ENCODE peak calls at places on chromosomes 4 and X, in nine cellular contexts. S is NCI-H2171 treated with DMSO at 0.1 percent for 48 hours; U is activated CD8-positive, alpha-beta memory T cell treated with anti-CD3 and anti-CD28 coated beads, Interleukin-2, amount 10 ng/mL, durations not matched to agents 7 days and 5 days; J is HT1080; H is colonic mucosa; C is stimulated activated CD4-positive, alpha-beta T cell treated with anti-CD3 and anti-CD28 coated beads, Interleukin-15, amount 100 ng/mL, for 1 hour; E is stimulated activated naive CD8-positive, alpha-beta T cell treated with anti-CD3 and anti-CD28 coated beads, Interleukin-15, Interleukin-2, amounts not matched to agents 100 U/mL and 50 U/mL, for 24 hours; I is CD8-positive, alpha-beta memory T cell; A is stromal cell of bone marrow. X is an unnamed sample.

GRCh38 chr4:38322709-38323108 is 341.3 kb upstream of the KLF3 start:
- DNase-seq in C (no peak), S (peak), E (no peak), I (no peak), H (no peak), A (peak), J (peak), U (no peak), X (no peak)

GRCh38 chrX:119062750-119063374 is 9.9 kb upstream of the CT47C1 start:
- DNase-seq in S (no peak), U (no peak), J (peak), E (no peak), C (no peak), H (no peak), I (no peak), A (no peak), X (peak)

GRCh38 chr4:183011213-183011907 is 87.7 kb upstream of the WWC2 start:
- DNase-seq in U (no peak), I (no peak), H (no peak), A (no peak), C (no peak), J (peak), S (no peak), E (no peak), X (no peak)

GRCh38 chr4:166723532-166724140 is 510.7 kb downstream of the SPOCK3 start:
- DNase-seq in U (no peak), A (no peak), H (no peak), E (no peak), S (no peak), C (no peak), I (no peak), J (no peak), X (no peak)

GRCh38 chr4:104971458-104971857 is 175.2 kb upstream of the TET2 start:
- DNase-seq in A (no peak), H (no peak), I (no peak), E (no peak), C (no peak), U (no peak), J (peak), S (no peak), X (no peak)

GRCh38 chrX:148382983-148383382 is 117.4 kb upstream of the AFF2 start:
- DNase-seq in C (no peak), E (no peak), J (no peak), U (no peak), I (no peak), H (no peak), A (no peak), S (no peak), X (peak)

GRCh38 chr4:13990596-13991589 is 363.4 kb upstream of the BOD1L1 start:
- DNase-seq in S (no peak), I (no peak), A (peak), H (no peak), J (no peak), U (no peak), C (no peak), E (no peak), X (no peak)

GRCh38 chr4:22478426-22478825 is 37.4 kb downstream of the ADGRA3 start:
- DNase-seq in J (no peak), S (no peak), C (no peak), I (no peak), A (no peak), U (no peak), E (no peak), H (no peak), X (no peak)

GRCh38 chr4:152278505-152279301 is 257.2 kb downstream of the FBXW7 start:
- DNase-seq in I (no peak), A (no peak), S (no peak), J (no peak), H (peak), C (no peak), U (no peak), E (no peak), X (peak)